ENCODE peak calls at places on chromosomes 2 and 18, in six cellular contexts. E is neuronal stem cell, H is IMR-90, F is trophoblast cell, U is H1, N is mesenchymal stem cell. W is an unnamed sample.

GRCh38 chr2:111703759-111704158 is 180.2 kb downstream of the ANAPC1 start:
- DNase-seq in E (no peak), H (no peak), F (no peak), U (no peak), N (no peak), W (no peak)

GRCh38 chr2:239602290-239603282 is 201.8 kb upstream of the HDAC4 start:
- DNase-seq in E (no peak), H (no peak), F (no peak), U (no peak), N (no peak), W (peak; percentile 32)

GRCh38 chr18:21777814-21778213 is 37.2 kb downstream of the MIB1 start:
- DNase-seq in E (no peak), H (no peak), F (no peak), U (no peak), N (no peak), W (no peak)

GRCh38 chr18:3494569-3494968 is 44.6 kb downstream of the TGIF1 start:
- DNase-seq in E (no peak), H (no peak), F (no peak), U (no peak), N (no peak), W (no peak)

GRCh38 chr2:155145758-155146229 is 447.3 kb downstream of the KCNJ3 start:
- DNase-seq in E (no peak), H (no peak), F (no peak), U (no peak), N (no peak), W (no peak)

GRCh38 chr2:39736593-39736992 is 42.5 kb downstream of the THUMPD2 start:
- DNase-seq in E (no peak), H (peak; percentile 95), F (peak; percentile 18), U (no peak), N (peak; percentile 85), W (no peak)

GRCh38 chr2:187453078-187453641 is 5.1 kb upstream of the CALCRL start:
- DNase-seq in E (peak; percentile 11), H (peak; percentile 13), F (peak; percentile 64), U (no peak), N (peak; percentile 51), W (no peak)

GRCh38 chr2:3492951-3493609 is 26.3 kb downstream of the ADI1 start:
- DNase-seq in E (no peak), H (peak; percentile 96), F (peak; percentile 5), U (no peak), N (peak; percentile 37), W (no peak)

GRCh38 chr18:68841301-68841700 is 43.4 kb downstream of the CCDC102B start:
- DNase-seq in E (no peak), H (no peak), F (no peak), U (no peak), N (no peak), W (no peak)

GRCh38 chr2:178891265-178891958 is 84.2 kb upstream of the TTN start:
- DNase-seq in E (peak; percentile 83), H (peak; percentile 63), F (peak; percentile 89), U (peak; percentile 78), N (peak; percentile 70), W (peak; percentile 64)

GRCh38 chr2:234435836-234436481 is 60.9 kb downstream of the ARL4C start:
- DNase-seq in E (no peak), H (no peak), F (no peak), U (no peak), N (no peak), W (no peak)

GRCh38 chr2:54667726-54668650 is 55.5 kb upstream of the EML6 start:
- DNase-seq in E (no peak), H (no peak), F (no peak), U (no peak), N (no peak), W (no peak)

GRCh38 chr2:169978402-169979017 is 151.3 kb downstream of the UBR3 start:
- DNase-seq in E (no peak), H (no peak), F (no peak), U (no peak), N (no peak), W (no peak)

GRCh38 chr2:107595749-107596148 is 230.9 kb upstream of the RGPD4 start:
- DNase-seq in E (no peak), H (peak; percentile 84), F (no peak), U (no peak), N (peak; percentile 78), W (no peak)

GRCh38 chr2:12270876-12271588 is 445.7 kb upstream of the TRIB2 start:
- DNase-seq in E (no peak), H (no peak), F (no peak), U (no peak), N (no peak), W (no peak)

GRCh38 chr2:120631719-120632118 is 103.9 kb upstream of the GLI2 start:
- DNase-seq in E (no peak), H (peak; percentile 11), F (no peak), U (no peak), N (no peak), W (no peak)

GRCh38 chr2:205868773-205869333 is 186.6 kb downstream of the NRP2 start:
- DNase-seq in E (no peak), H (peak; percentile 61), F (peak; percentile 26), U (no peak), N (peak; percentile 66), W (no peak)

GRCh38 chr18:47799376-47799775 is 131.1 kb downstream of the SMAD2 start:
- DNase-seq in E (no peak), H (no peak), F (no peak), U (no peak), N (no peak), W (no peak)

GRCh38 chr18:25349131-25349925 is 2.6 kb downstream of the ZNF521 start:
- DNase-seq in E (peak; percentile 63), H (peak; percentile 69), F (no peak), U (peak; percentile 77), N (peak; percentile 78), W (peak; percentile 43)

GRCh38 chr2:237731663-237732062 is 66.9 kb upstream of the RBM44 start:
- DNase-seq in E (no peak), H (peak; percentile 81), F (peak; percentile 90), U (no peak), N (peak; percentile 82), W (no peak)

GRCh38 chr2:174717273-174717672 is 47.0 kb downstream of the CHRNA1 start:
- DNase-seq in E (no peak), H (peak; percentile 53), F (no peak), U (no peak), N (peak; percentile 64), W (no peak)

GRCh38 chr2:104040739-104041138 is 813.2 kb upstream of the POU3F3 start:
- DNase-seq in E (no peak), H (no peak), F (no peak), U (no peak), N (no peak), W (no peak)

GRCh38 chr2:167294031-167294774 is 405.9 kb downstream of the XIRP2 start:
- DNase-seq in E (peak; percentile 23), H (peak; percentile 24), F (no peak), U (peak; percentile 70), N (peak; percentile 49), W (no peak)

GRCh38 chr2:160434254-160434948 is 59.2 kb downstream of the RBMS1 start:
- DNase-seq in E (no peak), H (no peak), F (no peak), U (no peak), N (no peak), W (no peak)

GRCh38 chr2:42567806-42568429 is 514 bp upstream of the MTA3 start:
- DNase-seq in E (peak; percentile 50), H (no peak), F (peak; percentile 35), U (peak; percentile 85), N (peak; percentile 60), W (peak; percentile 83)

GRCh38 chr2:146873646-146874259 is 971.1 kb upstream of the ACVR2A start:
- DNase-seq in E (no peak), H (no peak), F (peak; percentile 7), U (no peak), N (peak; percentile 1), W (no peak)

DNA sequence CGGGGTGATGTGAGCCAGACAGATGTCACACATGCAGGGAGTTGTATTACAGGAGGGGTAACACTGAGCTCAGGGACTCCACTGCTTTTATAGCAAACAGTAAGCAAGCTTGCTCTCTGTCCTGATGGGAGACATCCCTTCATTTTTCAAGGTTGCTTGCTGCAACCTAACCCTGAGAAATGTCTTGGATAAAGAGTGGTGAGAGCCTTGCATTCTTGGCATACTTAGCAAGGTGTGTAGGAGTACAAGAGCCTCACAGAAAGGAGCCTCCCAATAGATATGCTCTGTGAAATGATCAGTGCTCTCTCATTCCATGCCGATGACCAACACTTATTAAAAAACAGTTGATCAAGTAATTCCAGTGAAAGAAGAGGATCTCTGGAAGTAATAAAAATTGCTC is 8.1 kb downstream of the PFN4 start:
- DNase-seq in E (no peak), H (peak; percentile 59), F (peak; percentile 25), U (no peak), N (no peak), W (no peak)
- H3K14ac ChIP-seq in E (no peak overlapping the region), H (no peak overlapping the region), F (no peak overlapping the region), U (no peak overlapping the region), N (no peak overlapping the region), W (no peak overlapping the region)

GRCh38 chr2:230589025-230589424 is 123.6 kb upstream of the CAB39 start:
- DNase-seq in E (no peak), H (no peak), F (no peak), U (no peak), N (no peak), W (no peak)
- H3K14ac ChIP-seq in E (no peak overlapping the region), H (no peak overlapping the region), F (no peak overlapping the region), U (no peak overlapping the region), N (no peak overlapping the region), W (no peak overlapping the region)

GRCh38 chr2:68733365-68733764 is 1.2 kb upstream of the ARHGAP25 start:
- DNase-seq in E (no peak), H (no peak), F (no peak), U (no peak), N (no peak), W (no peak)

GRCh38 chr2:68734688-68735525 is at the start of gene ARHGAP25:
- DNase-seq in E (no peak), H (no peak), F (peak; percentile 12), U (no peak), N (peak; percentile 38), W (no peak)

GRCh38 chr2:68736086-68736485 is 1.5 kb downstream of the ARHGAP25 start:
- DNase-seq in E (no peak), H (no peak), F (no peak), U (no peak), N (no peak), W (no peak)

GRCh38 chr2:68732533-68732932 is 2.1 kb upstream of the ARHGAP25 start:
- DNase-seq in E (no peak), H (no peak), F (no peak), U (no peak), N (no peak), W (no peak)

GRCh38 chr2:68734176-68734575 is 435 bp upstream of the ARHGAP25 start:
- DNase-seq in E (no peak), H (no peak), F (no peak), U (no peak), N (no peak), W (no peak)
- H3K14ac ChIP-seq in E (no peak overlapping the region), H (peak overlapping the region; percentile 2), F (no peak overlapping the region), U (no peak overlapping the region), N (no peak overlapping the region), W (no peak overlapping the region)

DNA sequence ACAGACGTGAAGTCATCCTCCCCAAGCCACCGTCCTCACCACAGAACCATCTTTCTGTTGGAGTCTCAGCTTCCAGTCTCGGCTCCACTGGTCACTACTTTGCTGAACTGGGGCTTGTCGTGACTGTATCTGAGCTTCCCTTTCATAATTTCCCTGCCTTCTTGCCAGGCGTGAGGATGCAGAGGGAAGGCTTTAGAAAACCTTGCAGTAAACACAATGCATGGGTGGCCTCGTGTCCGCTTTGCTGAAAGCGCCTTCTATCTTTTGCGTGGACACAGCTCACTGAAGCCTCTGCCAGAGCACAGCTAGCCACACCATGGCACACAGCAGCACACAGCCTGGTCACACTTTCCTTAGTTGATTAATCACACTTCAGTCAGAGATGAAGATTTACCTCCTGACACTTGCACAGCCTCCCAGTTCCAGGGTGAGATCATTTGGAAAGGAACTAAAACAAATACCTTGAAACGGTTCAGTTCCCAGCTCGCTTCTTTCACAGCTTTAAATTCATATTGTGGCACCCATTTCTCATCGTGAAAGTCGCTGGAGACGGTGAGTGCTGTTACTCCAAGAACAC is 2.8 kb upstream of the GPR45 start:
- DNase-seq in E (no peak), H (no peak), F (no peak), U (no peak), N (no peak), W (no peak)
- H3K14ac ChIP-seq in E (no peak overlapping the region), H (no peak overlapping the region), F (peak overlapping the region; percentile 16), U (no peak overlapping the region), N (no peak overlapping the region), W (no peak overlapping the region)